ENCODE peak calls at places on chromosomes 12 and 14, in six cellular contexts. V, I, R, F, B and H are unnamed samples.

GRCh38 chr12:58888131-58888783 is 32.0 kb downstream of the LRIG3 start:
- DNase-seq in V (no peak), I (no peak), R (no peak), F (no peak), B (peak; percentile 55), H (no peak)

GRCh38 chr14:68843471-68844209 is 50.8 kb upstream of the ZFP36L1 start:
- DNase-seq in V (peak; percentile 74), I (peak; percentile 93), R (no peak), F (peak; percentile 84), B (no peak), H (peak; percentile 69)

GRCh38 chr14:65210118-65210826 is 108.0 kb upstream of the MAX start:
- DNase-seq in V (no peak), I (no peak), R (no peak), F (no peak), B (no peak), H (no peak)

GRCh38 chr14:54700717-54701116 is 133.8 kb downstream of the SAMD4A start:
- DNase-seq in V (no peak), I (no peak), R (no peak), F (no peak), B (no peak), H (no peak)

GRCh38 chr12:69837191-69838085 is 12.4 kb downstream of the MYRFL start:
- DNase-seq in V (no peak), I (no peak), R (no peak), F (no peak), B (no peak), H (no peak)

GRCh38 chr14:74510211-74510931 is 16.8 kb downstream of the ISCA2 start:
- DNase-seq in V (no peak), I (no peak), R (no peak), F (no peak), B (no peak), H (no peak)

GRCh38 chr14:60736494-60736893 is 1.9 kb downstream of the MNAT1 start:
- DNase-seq in V (no peak), I (no peak), R (no peak), F (no peak), B (peak; percentile 67), H (no peak)

GRCh38 chr12:96197503-96198272 is 3.5 kb downstream of the ELK3 start:
- DNase-seq in V (no peak), I (no peak), R (peak; percentile 73), F (no peak), B (peak; percentile 87), H (no peak)

GRCh38 chr14:73789996-73790581 is 61.5 kb upstream of the PTGR2 start:
- DNase-seq in V (no peak), I (no peak), R (no peak), F (peak; percentile 89), B (peak; percentile 83), H (no peak)

GRCh38 chr12:79206871-79207270 is 342.3 kb downstream of the SYT1 start:
- DNase-seq in V (no peak), I (no peak), R (no peak), F (no peak), B (no peak), H (no peak)

GRCh38 chr12:75087656-75088055 is 122.0 kb downstream of the KCNC2 start:
- DNase-seq in V (peak; percentile 5), I (no peak), R (no peak), F (no peak), B (no peak), H (no peak)

GRCh38 chr14:91138511-91139359 is 24.9 kb downstream of the DGLUCY start:
- DNase-seq in V (peak; percentile 47), I (no peak), R (no peak), F (no peak), B (no peak), H (peak; percentile 26)

GRCh38 chr12:124461851-124462623 is 105.4 kb downstream of the NCOR2 start:
- DNase-seq in V (no peak), I (peak; percentile 69), R (no peak), F (no peak), B (no peak), H (no peak)

GRCh38 chr12:13390381-13390856 is 193.9 kb downstream of the EMP1 start:
- DNase-seq in V (no peak), I (peak; percentile 89), R (peak; percentile 11), F (peak; percentile 59), B (no peak), H (no peak)

GRCh38 chr14:77579065-77579464 is 37.4 kb downstream of the SPTLC2 start:
- DNase-seq in V (no peak), I (no peak), R (no peak), F (no peak), B (no peak), H (no peak)

GRCh38 chr14:23153891-23154796 is 29.3 kb downstream of the SLC7A8 start:
- DNase-seq in V (no peak), I (peak; percentile 91), R (no peak), F (peak; percentile 97), B (no peak), H (no peak)

GRCh38 chr12:132474237-132474741 is 15.7 kb upstream of the FBRSL1 start:
- DNase-seq in V (no peak), I (peak; percentile 74), R (no peak), F (no peak), B (no peak), H (no peak)

GRCh38 chr12:31491395-31491794 is 99.5 kb downstream of the DENND5B start:
- DNase-seq in V (no peak), I (no peak), R (no peak), F (no peak), B (no peak), H (no peak)

GRCh38 chr12:121917950-121918678 is at the start of gene CFAP251:
- DNase-seq in V (peak; percentile 80), I (peak; percentile 99), R (no peak), F (peak; percentile 79), B (no peak), H (peak; percentile 95)

GRCh38 chr12:69906411-69907216 is 81.6 kb downstream of the MYRFL start:
- DNase-seq in V (no peak), I (no peak), R (no peak), F (no peak), B (no peak), H (no peak)

GRCh38 chr12:55687746-55688145 is 20.0 kb downstream of the ITGA7 start:
- DNase-seq in V (no peak), I (no peak), R (no peak), F (no peak), B (no peak), H (no peak)

GRCh38 chr12:63821781-63822251 is 22.7 kb upstream of the SRGAP1 start:
- DNase-seq in V (no peak), I (peak; percentile 79), R (no peak), F (peak; percentile 35), B (no peak), H (no peak)

GRCh38 chr14:99930420-99931274 is 134.6 kb upstream of the EVL start:
- DNase-seq in V (no peak), I (no peak), R (no peak), F (no peak), B (no peak), H (no peak)

GRCh38 chr12:124759841-124760508 is 103.7 kb downstream of the SCARB1 start:
- DNase-seq in V (no peak), I (no peak), R (no peak), F (no peak), B (no peak), H (no peak)

GRCh38 chr12:67069451-67070306 is 199.5 kb upstream of the CAND1 start:
- DNase-seq in V (peak; percentile 57), I (peak; percentile 81), R (no peak), F (no peak), B (no peak), H (peak; percentile 49)

GRCh38 chr14:88562831-88563686 is at the start of gene ZC3H14:
- DNase-seq in V (peak; percentile 91), I (peak; percentile 96), R (peak; percentile 54), F (peak; percentile 73), B (no peak), H (peak; percentile 74)

GRCh38 chr14:96039633-96040311 is 610 bp downstream of the C14orf132 start:
- DNase-seq in V (peak; percentile 50), I (no peak), R (no peak), F (peak; percentile 34), B (no peak), H (peak; percentile 5)

GRCh38 chr14:84112589-84112988 is 1417.4 kb upstream of the FLRT2 start:
- DNase-seq in V (no peak), I (no peak), R (no peak), F (no peak), B (no peak), H (no peak)

GRCh38 chr12:122117979-122118378 is 39.4 kb downstream of the MLXIP start:
- DNase-seq in V (no peak), I (no peak), R (no peak), F (no peak), B (no peak), H (no peak)

GRCh38 chr12:117606945-117607344 is 245.5 kb upstream of the NOS1 start:
- DNase-seq in V (no peak), I (no peak), R (no peak), F (no peak), B (no peak), H (no peak)

GRCh38 chr14:98633380-98633779 is 638.6 kb downstream of the BCL11B start:
- DNase-seq in V (no peak), I (no peak), R (no peak), F (no peak), B (no peak), H (no peak)

GRCh38 chr12:123571343-123571813 is 13.0 kb upstream of the TMED2 start:
- DNase-seq in V (no peak), I (no peak), R (peak; percentile 30), F (peak; percentile 76), B (no peak), H (no peak)

GRCh38 chr14:66284346-66284745 is 201.8 kb upstream of the CCDC196 start:
- DNase-seq in V (no peak), I (no peak), R (no peak), F (no peak), B (peak; percentile 14), H (no peak)

GRCh38 chr12:113471619-113472171 is at the start of gene LHX5:
- DNase-seq in V (no peak), I (no peak), R (no peak), F (no peak), B (no peak), H (no peak)

GRCh38 chr14:87391066-87391465 is 601.9 kb downstream of the GALC start:
- DNase-seq in V (no peak), I (no peak), R (no peak), F (no peak), B (no peak), H (no peak)

GRCh38 chr14:43503508-43503907 is 1003.6 kb downstream of the FSCB start:
- DNase-seq in V (no peak), I (no peak), R (no peak), F (no peak), B (no peak), H (no peak)

GRCh38 chr14:74578479-74578878 is 33.6 kb downstream of the LTBP2 start:
- DNase-seq in V (no peak), I (no peak), R (no peak), F (no peak), B (no peak), H (no peak)